ENCODE peak calls at places on chromosomes 12 and 14, in ten cellular contexts. E is heart right ventricle, K is stomach, A is neural progenitor cell, F is HCT116, R is tibial artery, N is pancreas, L is esophagus muscularis mucosa, B is Karpas-422, C is Panc1. W is an unnamed sample. For H3K4me1 and H3K27me3, the result is how much of the 10 kb centered on the place peaks cover.

GRCh38 chr12:75724913-75725312 is 213.5 kb upstream of the KRR1 start:
- DNase-seq in A (no peak), N (no peak), E (peak), B (no peak), F (peak), K (no peak), C (no peak), L (no peak), R (no peak), W (peak)

GRCh38 chr14:99736600-99737371 is 52.7 kb downstream of the CYP46A1 start:
- DNase-seq in C (no peak), B (no peak), E (peak), R (no peak), F (no peak), L (no peak), K (no peak), A (no peak), N (peak), W (no peak)

GRCh38 chr12:120972870-120973543 is 5.3 kb upstream of the HNF1A start:
- DNase-seq in E (no peak), K (no peak), N (peak), R (no peak), A (peak), L (no peak), B (no peak), F (no peak), C (no peak), W (no peak)

GRCh38 chr12:89370850-89371249 is 18.5 kb upstream of the DUSP6 start:
- DNase-seq in B (no peak), C (no peak), N (no peak), K (no peak), E (no peak), F (peak), L (no peak), A (no peak), R (no peak), W (no peak)

GRCh38 chr14:99996951-99997571 is 68.2 kb upstream of the EVL start:
- DNase-seq in B (no peak), F (no peak), L (no peak), E (no peak), R (no peak), A (no peak), C (no peak), K (no peak), N (no peak), W (no peak)

GRCh38 chr12:115722181-115722580 is 555.3 kb downstream of the MED13L start:
- DNase-seq in C (no peak), A (no peak), R (no peak), K (no peak), E (no peak), L (no peak), F (no peak), N (no peak), B (no peak), W (no peak)

GRCh38 chr12:14979468-14979867 is 6.6 kb downstream of the PDE6H start:
- DNase-seq in F (no peak), R (no peak), A (no peak), E (no peak), B (peak), K (no peak), L (no peak), N (no peak), C (no peak), W (no peak)

GRCh38 chr12:27604431-27604830 is 80.4 kb downstream of the PPFIBP1 start:
- DNase-seq in N (no peak), B (no peak), C (no peak), E (no peak), R (no peak), F (no peak), L (no peak), K (no peak), A (no peak), W (no peak)

GRCh38 chr12:107402041-107403022 is 283.3 kb upstream of the PWP1 start:
- DNase-seq in B (peak), K (peak), F (peak), E (no peak), R (no peak), C (no peak), L (no peak), A (peak), N (no peak), W (peak)

GRCh38 chr14:38961136-38961535 is 141.9 kb downstream of the SEC23A start:
- DNase-seq in F (no peak), R (no peak), L (no peak), A (no peak), N (no peak), E (no peak), K (no peak), C (no peak), B (no peak), W (no peak)

GRCh38 chr14:32018391-32019092 is 58.6 kb upstream of the ARHGAP5 start:
- DNase-seq in K (no peak), E (no peak), C (no peak), F (no peak), A (peak), N (no peak), L (no peak), B (no peak), R (no peak), W (no peak)

GRCh38 chr14:103204852-103205540 is 81.7 kb downstream of the TNFAIP2 start:
- DNase-seq in F (peak), C (no peak), R (no peak), A (no peak), B (peak), K (no peak), L (no peak), N (no peak), E (no peak), W (no peak)

GRCh38 chr14:24422694-24423531 is 6.6 kb downstream of the CBLN3 start:
- DNase-seq in R (no peak), K (peak), E (no peak), A (no peak), L (no peak), N (no peak), C (no peak), B (no peak), F (no peak), W (no peak)

GRCh38 chr14:103858063-103858820 is 10.9 kb upstream of the PPP1R13B start:
- DNase-seq in N (peak), A (no peak), E (no peak), R (no peak), C (no peak), F (no peak), L (no peak), K (no peak), B (no peak), W (no peak)

GRCh38 chr14:53399057-53399456 is 245.9 kb upstream of the DDHD1 start:
- DNase-seq in N (no peak), E (no peak), C (no peak), B (no peak), F (peak), L (no peak), A (peak), R (no peak), K (no peak), W (no peak)

GRCh38 chr12:67483871-67484554 is 164.5 kb upstream of the DYRK2 start:
- DNase-seq in A (no peak), L (no peak), E (no peak), B (no peak), K (no peak), N (no peak), R (no peak), C (no peak), F (no peak), W (no peak)

GRCh38 chr14:71103662-71104484 is 196.6 kb downstream of the PCNX1 start:
- DNase-seq in K (no peak), E (peak), L (no peak), B (peak), F (peak), N (no peak), A (peak), C (peak), R (no peak), W (no peak)

GRCh38 chr12:100468126-100468525 is 5.5 kb upstream of the NR1H4 start:
- DNase-seq in A (peak), E (no peak), L (no peak), B (no peak), C (no peak), F (no peak), R (no peak), N (no peak), K (no peak), W (no peak)

GRCh38 chr12:12705833-12706520 is 10.0 kb upstream of the GPR19 start:
- DNase-seq in N (no peak), B (no peak), K (peak), C (no peak), R (no peak), E (no peak), F (no peak), A (no peak), L (no peak), W (no peak)

GRCh38 chr14:43674273-43674672 is 832.8 kb downstream of the FSCB start:
- DNase-seq in A (no peak), F (no peak), K (no peak), C (no peak), N (no peak), B (no peak), E (no peak), R (no peak), L (no peak), W (no peak)

GRCh38 chr12:45042599-45042998 is 8.3 kb downstream of the DBX2 start:
- DNase-seq in B (no peak), R (no peak), E (no peak), F (no peak), L (no peak), C (no peak), K (no peak), A (no peak), N (no peak), W (no peak)

GRCh38 chr14:91417983-91418386 is 365 bp upstream of the CCDC88C start:
- DNase-seq in L (no peak), E (no peak), N (no peak), F (peak), R (no peak), A (peak), K (peak), C (no peak), B (peak), W (peak)

GRCh38 chr14:87990687-87991086 is 2.3 kb downstream of the GALC start:
- DNase-seq in B (no peak), K (no peak), E (no peak), L (no peak), C (no peak), F (no peak), N (no peak), R (no peak), A (no peak), W (peak)

GRCh38 chr12:15722951-15723350 is 66.2 kb downstream of the EPS8 start:
- DNase-seq in A (no peak), F (no peak), N (no peak), R (no peak), B (no peak), E (no peak), K (no peak), C (no peak), L (no peak), W (no peak)

GRCh38 chr12:10211101-10211974 is 1.3 kb upstream of the GABARAPL1 start:
- DNase-seq in K (no peak), B (no peak), L (no peak), C (no peak), R (peak), A (no peak), F (no peak), N (peak), E (no peak), W (no peak)

GRCh38 chr12:109739747-109740693 is 26.4 kb downstream of the FAM222A start:
- DNase-seq in N (peak), F (no peak), L (no peak), B (peak), K (peak), R (peak), A (peak), E (no peak), C (no peak), W (no peak)

GRCh38 chr12:132904718-132905328 is 17.4 kb upstream of the CHFR start:
- DNase-seq in A (peak), B (no peak), N (peak), E (peak), R (peak), C (no peak), F (no peak), K (peak), L (peak), W (peak)

GRCh38 chr12:15996254-15996653 is 85.1 kb downstream of the DERA start:
- DNase-seq in C (no peak), E (peak), F (no peak), N (no peak), K (no peak), A (no peak), B (peak), R (no peak), L (no peak), W (peak)

GRCh38 chr14:104678346-104678745 is 11.1 kb upstream of the INF2 start:
- DNase-seq in C (no peak), N (peak), B (peak), F (no peak), R (peak), A (peak), K (no peak), E (peak), L (no peak), W (no peak)

GRCh38 chr12:54355104-54355815 is 9.0 kb downstream of the GPR84 start:
- DNase-seq in R (no peak), E (no peak), F (no peak), B (no peak), C (no peak), L (no peak), N (no peak), K (no peak), A (peak), W (no peak)

GRCh38 chr12:54356951-54357356 is 7.3 kb downstream of the GPR84 start:
- DNase-seq in E (no peak), C (no peak), F (no peak), L (no peak), A (peak), R (no peak), N (no peak), B (no peak), K (no peak), W (no peak)

GRCh38 chr12:54357802-54358619 is 6.3 kb downstream of the GPR84 start:
- DNase-seq in N (no peak), F (no peak), C (no peak), K (no peak), A (peak), L (no peak), R (no peak), E (no peak), B (peak), W (no peak)

GRCh38 chr12:54358620-54358944 is 5.7 kb downstream of the GPR84 start:
- DNase-seq in C (no peak), L (no peak), R (no peak), A (peak), F (no peak), E (no peak), B (no peak), K (no peak), N (no peak), W (no peak)

DNA sequence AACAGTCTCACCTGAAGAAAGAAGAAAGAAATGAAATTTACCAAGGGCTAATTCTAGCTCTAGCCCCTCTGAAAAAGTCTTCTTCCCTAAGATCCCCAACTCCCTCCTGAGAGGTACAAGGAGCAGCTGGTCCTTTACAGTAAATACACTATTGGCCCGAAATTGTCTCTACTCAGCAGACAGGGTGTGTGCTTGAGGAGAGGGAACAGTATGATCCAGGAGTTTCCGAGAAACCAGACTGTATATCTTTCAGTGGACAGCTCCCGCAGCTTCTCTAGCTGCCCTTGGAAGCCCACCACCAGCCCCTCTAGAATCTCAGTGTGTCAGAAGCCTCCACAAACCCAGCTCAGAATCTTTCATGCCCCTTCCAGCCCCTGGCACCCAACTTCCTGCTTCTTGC is 8.1 kb downstream of the GPR84 start:
- DNase-seq in L (no peak), C (no peak), F (no peak), K (no peak), N (no peak), E (no peak), B (no peak), A (no peak), R (no peak), W (peak)
- H3K4me1 ChIP-seq in L (half or more), C (under half), F (under half), K (under half), N (under half), E (under half), B (under half), A (half or more), R (under half), W (half or more)

GRCh38 chr12:65827827-65828231 is 3.5 kb downstream of the HMGA2 start:
- DNase-seq in F (no peak), A (peak), C (no peak), N (no peak), B (no peak), L (no peak), E (no peak), R (no peak), K (no peak), W (no peak)
- H3K27ac ChIP-seq in F (peak), A (no peak), C (peak), N (no peak), B (no peak), L (no peak), E (no peak), R (no peak), K (no peak), W (no peak)

DNA sequence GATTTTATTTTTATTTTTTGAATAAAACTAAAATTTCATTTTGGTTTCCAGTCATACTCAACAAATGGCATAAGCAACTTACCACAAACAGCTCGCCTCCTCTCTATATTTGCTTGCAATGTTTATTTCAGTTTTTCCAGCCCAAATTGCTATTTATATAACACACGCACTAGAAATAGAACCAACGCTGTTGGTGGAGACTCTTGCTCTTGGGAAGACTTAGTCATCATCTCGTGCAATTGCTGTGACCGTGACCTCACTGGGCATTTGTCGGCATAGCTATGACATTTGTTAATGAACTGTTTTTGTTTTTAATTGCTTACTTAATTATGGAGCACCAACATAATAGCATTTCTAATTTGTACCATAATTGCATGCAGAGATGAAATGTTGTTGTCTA is 153.1 kb upstream of the OTX2 start:
- DNase-seq in B (no peak), F (no peak), R (no peak), C (no peak), N (no peak), E (no peak), A (no peak), K (no peak), L (no peak), W (no peak)
- H3K27me3 ChIP-seq in B (under half), F (half or more), R (under half), C (under half), N (under half), E (under half), A (under half), K (under half), L (under half), W (under half)

GRCh38 chr12:3224530-3224903 is 147.3 kb downstream of the TSPAN9 start:
- DNase-seq in B (no peak), R (no peak), C (no peak), K (no peak), N (peak), E (no peak), L (no peak), A (no peak), F (no peak), W (no peak)
- H3K4me1 ChIP-seq in B (half or more), R (under half), C (under half), K (under half), N (under half), E (half or more), L (under half), A (under half), F (under half), W (under half)

GRCh38 chr14:65243766-65244442 is 141.6 kb upstream of the MAX start:
- DNase-seq in F (no peak), K (no peak), R (peak), E (no peak), L (no peak), A (no peak), N (no peak), C (no peak), B (peak), W (no peak)
- H3K27ac ChIP-seq in F (no peak), K (peak), R (no peak), E (no peak), L (no peak), A (no peak), N (peak), C (no peak), B (no peak), W (no peak)

DNA sequence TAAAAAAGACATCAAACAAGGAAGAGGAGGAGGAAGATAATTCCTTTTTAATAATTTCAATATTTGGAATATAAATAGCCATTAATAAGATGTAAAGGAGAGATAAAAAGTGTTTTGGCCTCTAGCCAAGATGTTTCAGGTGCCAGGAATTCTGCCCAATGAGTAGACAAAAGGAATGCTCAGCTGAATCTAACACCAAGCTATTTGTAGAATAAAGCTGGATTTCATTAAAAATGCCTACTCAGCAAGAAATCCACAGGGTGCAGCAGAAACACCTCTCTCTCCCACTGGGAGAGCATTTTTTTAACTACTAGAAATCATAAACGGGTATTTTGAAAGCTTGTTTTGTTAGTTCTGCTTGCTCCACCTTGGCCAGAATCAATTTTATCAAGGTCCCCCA is 4.1 kb upstream of the STAB2 start:
- DNase-seq in R (no peak), N (no peak), K (no peak), A (no peak), L (peak), F (no peak), C (no peak), B (no peak), E (no peak), W (no peak)
- H3K27me3 ChIP-seq in R (under half), N (under half), K (under half), A (under half), L (under half), F (under half), C (under half), B (under half), E (under half), W (under half)

DNA sequence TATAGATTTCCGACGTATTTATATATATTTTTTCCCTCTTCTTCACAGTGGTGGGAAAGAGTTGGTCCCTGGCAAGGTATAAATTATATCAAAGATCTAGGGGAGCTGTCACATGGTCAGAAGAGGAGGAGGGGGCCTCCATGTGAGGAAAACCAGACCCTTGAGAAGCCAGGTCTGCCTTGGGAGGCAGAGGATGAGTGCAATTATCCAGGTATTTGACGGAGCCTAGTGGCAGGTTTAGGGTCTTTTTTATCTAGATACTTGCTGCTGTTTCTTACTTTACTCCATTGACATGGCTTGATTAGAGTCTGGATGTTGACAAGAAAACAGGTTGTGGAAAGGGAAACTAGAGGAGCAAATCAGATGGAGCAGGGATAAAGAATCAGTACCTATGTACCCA is 5.5 kb downstream of the COPZ1 start:
- DNase-seq in R (no peak), B (no peak), A (no peak), L (no peak), F (no peak), C (no peak), N (no peak), E (no peak), K (no peak), W (no peak)
- H3K4me1 ChIP-seq in R (under half), B (under half), A (under half), L (half or more), F (half or more), C (under half), N (under half), E (half or more), K (under half), W (under half)

DNA sequence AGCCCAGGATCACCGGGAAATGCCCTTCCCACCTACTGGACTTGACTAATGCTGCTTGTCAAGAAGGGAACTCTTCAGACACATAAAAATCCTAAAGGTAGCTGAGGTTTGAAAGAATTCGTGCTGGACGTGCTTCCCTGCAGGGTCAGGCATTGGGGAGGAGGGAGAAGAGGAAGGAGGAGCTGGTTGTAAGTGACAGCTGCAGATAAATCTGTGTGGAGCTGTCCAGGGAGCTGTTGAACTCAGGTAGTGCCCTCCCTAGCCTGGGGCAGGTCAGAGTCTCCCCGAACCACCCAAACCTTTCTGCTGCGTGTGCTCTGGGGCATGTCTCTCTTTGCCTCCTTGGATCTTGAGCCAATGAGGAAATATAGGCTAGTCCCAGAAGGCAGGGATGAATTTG is 23.7 kb upstream of the FOS start:
- DNase-seq in A (peak), K (no peak), F (no peak), L (no peak), R (peak), B (no peak), N (no peak), C (no peak), E (no peak), W (no peak)
- H3K27ac ChIP-seq in A (no peak), K (peak), F (no peak), L (no peak), R (peak), B (no peak), N (peak), C (no peak), E (no peak), W (peak)

W was measured in testis.